ENCODE peak calls at places on chromosomes 13 and 19, in four cellular contexts. K, Q, R and Y are unnamed samples.

GRCh38 chr13:42876270-42876714 is 94.9 kb downstream of the FAM216B start:
- DNase-seq in K (no peak), Q (no peak), R (peak; percentile 82), Y (peak; percentile 49)

GRCh38 chr13:33015791-33016323 is 366 bp upstream of the KL start:
- DNase-seq in K (no peak), Q (no peak), R (no peak), Y (no peak)

GRCh38 chr13:40981361-40981760 is 37.8 kb downstream of the ELF1 start:
- DNase-seq in K (no peak), Q (peak; percentile 86), R (no peak), Y (no peak)

GRCh38 chr19:45973564-45974338 is at the start of gene NOVA2:
- DNase-seq in K (peak; percentile 99), Q (peak; percentile 18), R (peak; percentile 19), Y (no peak)

GRCh38 chr13:73421310-73421912 is 362.6 kb downstream of the KLF5 start:
- DNase-seq in K (no peak), Q (no peak), R (no peak), Y (no peak)

GRCh38 chr19:4575978-4576933 is 16.8 kb upstream of the SEMA6B start:
- DNase-seq in K (peak; percentile 74), Q (no peak), R (no peak), Y (peak; percentile 76)

GRCh38 chr13:112057736-112058518 is 9.0 kb upstream of the SOX1 start:
- DNase-seq in K (peak; percentile 42), Q (no peak), R (no peak), Y (no peak)

GRCh38 chr13:73717632-73718031 is 416.6 kb downstream of the KLF12 start:
- DNase-seq in K (no peak), Q (no peak), R (no peak), Y (no peak)

GRCh38 chr13:77810430-77810829 is 108.2 kb downstream of the EDNRB start:
- DNase-seq in K (no peak), Q (peak; percentile 17), R (no peak), Y (peak; percentile 6)

DNA sequence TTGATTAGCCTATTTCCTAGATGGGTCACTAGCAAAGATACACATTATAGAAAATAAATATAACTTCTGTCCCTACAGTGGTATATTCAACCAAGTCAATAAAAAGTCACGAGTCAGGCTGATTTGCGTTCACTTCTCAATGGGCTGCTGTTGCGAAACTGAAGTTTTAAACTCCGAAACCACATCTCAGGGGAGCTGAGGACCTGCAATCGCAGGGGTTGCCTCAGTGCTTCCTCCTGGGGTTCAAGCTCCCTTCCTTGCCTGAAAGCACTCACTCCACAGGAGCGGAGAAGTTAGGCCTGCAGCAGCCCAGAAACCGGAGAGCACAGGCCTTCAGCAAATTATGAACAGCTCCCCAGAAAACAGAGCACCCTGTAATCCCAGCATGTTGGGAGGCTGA is 39.6 kb downstream of the RAB20 start:
- DNase-seq in K (no peak), Q (peak; percentile 74), R (no peak), Y (no peak)
- TF ChIP-seq POLR2AphosphoS5 in K (no peak), Q (peak; percentile 64), R (no peak), Y (no peak)

GRCh38 chr19:43983544-43983911 is 460 bp upstream of the ZNF155 start:
- DNase-seq in K (no peak), Q (no peak), R (no peak), Y (no peak)

GRCh38 chr19:43983912-43984686 is at the start of gene ZNF155:
- DNase-seq in K (peak; percentile 63), Q (peak; percentile 93), R (peak; percentile 81), Y (no peak)

GRCh38 chr19:43984687-43985000 is 656 bp downstream of the ZNF155 start:
- DNase-seq in K (no peak), Q (no peak), R (no peak), Y (no peak)
- TF ChIP-seq SPI1 in K (no peak), Q (no peak), R (no peak), Y (no peak)

DNA sequence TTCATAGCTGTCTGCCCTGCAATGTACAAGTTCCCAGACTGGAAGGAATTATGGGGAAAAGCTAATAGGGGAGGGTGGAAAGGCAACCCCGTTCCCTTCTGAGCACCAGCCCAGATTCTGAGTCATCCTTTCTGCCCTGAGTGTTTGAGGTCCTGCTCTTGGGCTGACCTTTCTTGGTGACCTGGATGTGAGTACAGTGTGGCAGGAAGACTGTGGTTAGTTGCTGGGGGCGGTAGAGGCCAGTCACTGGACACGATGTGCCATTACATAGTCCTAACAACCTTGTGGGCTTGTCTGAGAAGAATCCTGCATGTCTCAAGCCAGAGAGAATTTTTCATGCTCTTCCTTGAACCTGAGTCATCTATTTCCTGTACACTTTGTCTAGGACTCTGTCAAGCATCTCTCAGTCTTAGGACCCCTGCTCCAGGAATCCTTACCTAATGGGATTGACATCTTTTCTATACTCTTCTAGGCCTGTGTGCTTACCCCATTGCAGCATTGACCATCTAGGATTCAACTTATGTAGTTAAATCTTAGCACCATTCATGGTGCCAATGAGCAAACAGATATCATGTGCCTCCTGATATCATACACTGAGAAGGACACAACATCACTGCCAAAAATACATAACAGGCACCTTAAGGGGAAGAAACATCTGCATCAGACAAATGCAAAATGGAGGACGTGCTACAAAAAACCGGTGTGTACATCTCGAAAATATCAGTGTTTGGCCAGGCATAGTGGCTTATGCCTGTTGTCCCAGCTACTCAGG is 8.1 kb upstream of the ANGPTL4 start:
- DNase-seq in K (peak; percentile 37), Q (peak; percentile 49), R (no peak), Y (no peak)
- TF ChIP-seq POLR2AphosphoS5 in K (no peak), Q (no peak), R (no peak), Y (no peak)

GRCh38 chr19:49149652-49150105 is 5.5 kb downstream of the HRC start:
- DNase-seq in K (peak; percentile 33), Q (peak; percentile 45), R (no peak), Y (no peak)
- TF ChIP-seq SPI1 in K (no peak), Q (no peak), R (no peak), Y (no peak)

GRCh38 chr19:58350871-58351557 is 2.3 kb downstream of the A1BG start:
- DNase-seq in K (no peak), Q (no peak), R (no peak), Y (no peak)

GRCh38 chr19:58349590-58349989 is 3.7 kb downstream of the A1BG start:
- DNase-seq in K (no peak), Q (no peak), R (no peak), Y (no peak)

GRCh38 chr19:58345558-58345957 is 7.7 kb downstream of the A1BG start:
- DNase-seq in K (no peak), Q (no peak), R (no peak), Y (no peak)

GRCh38 chr19:58350001-58350801 is 3.1 kb downstream of the A1BG start:
- DNase-seq in K (no peak), Q (no peak), R (no peak), Y (no peak)

GRCh38 chr19:58346961-58347929 is 6.0 kb downstream of the A1BG start:
- DNase-seq in K (peak; percentile 98), Q (peak; percentile 72), R (no peak), Y (peak; percentile 66)
- TF ChIP-seq POLR2AphosphoS5 in K (no peak), Q (no peak), R (peak; percentile 54), Y (no peak)

GRCh38 chr13:27504126-27504525 is 53.8 kb upstream of the MTIF3 start:
- DNase-seq in K (no peak), Q (no peak), R (no peak), Y (no peak)
- TF ChIP-seq SPI1 in K (no peak), Q (no peak), R (no peak), Y (no peak)

DNA sequence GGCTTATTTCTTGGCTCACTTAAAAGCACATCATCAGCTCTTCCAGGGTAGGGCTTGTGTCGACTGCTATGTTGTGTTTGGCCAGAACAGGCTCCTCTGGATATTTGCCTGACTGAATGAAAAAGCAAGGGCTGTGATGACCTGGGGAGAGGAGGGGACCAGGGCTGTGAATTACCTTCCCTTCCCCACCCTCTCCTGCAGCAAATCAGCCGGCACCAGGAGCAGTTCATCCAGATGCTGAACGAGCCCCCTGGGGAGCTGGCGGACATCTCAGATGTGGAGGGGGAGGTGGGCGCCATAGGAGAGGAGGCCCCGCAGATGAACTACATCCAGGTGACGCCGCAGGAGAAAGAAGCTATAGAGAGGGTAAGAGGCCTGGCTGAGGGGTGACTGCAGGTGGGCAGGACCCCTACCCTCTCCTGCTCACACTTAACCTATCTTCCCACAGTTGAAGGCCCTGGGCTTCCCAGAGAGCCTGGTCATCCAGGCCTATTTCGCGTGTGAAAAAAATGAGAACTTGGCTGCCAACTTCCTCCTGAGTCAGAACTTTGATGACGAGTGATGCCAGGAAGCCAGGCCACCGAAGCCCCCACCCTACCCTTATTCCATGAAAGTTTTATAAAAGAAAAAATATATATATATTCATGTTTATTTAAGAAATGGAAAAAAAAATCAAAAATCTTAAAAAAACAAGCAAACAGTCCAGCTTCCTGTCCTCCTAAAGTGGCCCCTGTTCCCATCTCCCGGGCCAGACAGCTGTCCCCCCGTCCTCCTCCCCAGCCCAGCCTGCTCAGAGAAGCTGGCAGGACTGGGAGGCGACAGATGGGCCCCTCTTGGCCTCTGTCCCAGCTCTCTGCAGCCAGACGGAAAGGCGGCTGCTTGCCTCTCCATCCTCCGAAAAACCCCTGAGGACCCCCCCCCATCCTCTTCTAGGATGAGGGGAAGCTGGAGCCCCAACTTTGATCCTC is 4.3 kb downstream of the GADD45GIP1 start:
- DNase-seq in K (peak; percentile 6), Q (no peak), R (no peak), Y (no peak)
- TF ChIP-seq POLR2AphosphoS5 in K (no peak), Q (peak; percentile 46), R (no peak), Y (no peak)

DNA sequence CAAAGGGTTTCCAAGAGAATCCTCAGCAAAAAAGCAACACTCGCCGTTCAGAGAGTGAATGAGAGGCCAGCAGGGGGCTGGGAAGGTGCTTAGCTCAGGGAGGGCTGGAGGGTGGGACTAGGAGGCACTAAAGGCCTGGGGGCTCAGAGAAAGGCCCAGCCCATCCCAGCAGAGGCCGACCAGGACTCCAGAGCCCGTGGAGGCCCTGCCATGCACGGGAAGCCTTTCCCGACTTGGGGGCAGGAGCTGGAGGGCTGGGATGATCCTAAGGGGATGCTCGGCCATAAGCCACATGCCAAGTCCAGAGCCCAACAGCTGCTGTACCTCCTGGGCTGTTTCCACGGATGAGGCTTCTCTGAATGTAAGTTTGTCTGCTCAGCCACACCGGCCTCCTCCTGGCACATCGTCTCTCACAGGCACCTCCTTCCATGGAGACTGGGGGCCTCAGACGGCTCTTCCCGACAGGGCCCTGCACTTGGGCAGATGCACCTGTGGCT is 19.5 kb downstream of the RASA3 start:
- DNase-seq in K (no peak), Q (no peak), R (no peak), Y (no peak)
- TF ChIP-seq SPI1 in K (no peak), Q (no peak), R (no peak), Y (no peak)

DNA sequence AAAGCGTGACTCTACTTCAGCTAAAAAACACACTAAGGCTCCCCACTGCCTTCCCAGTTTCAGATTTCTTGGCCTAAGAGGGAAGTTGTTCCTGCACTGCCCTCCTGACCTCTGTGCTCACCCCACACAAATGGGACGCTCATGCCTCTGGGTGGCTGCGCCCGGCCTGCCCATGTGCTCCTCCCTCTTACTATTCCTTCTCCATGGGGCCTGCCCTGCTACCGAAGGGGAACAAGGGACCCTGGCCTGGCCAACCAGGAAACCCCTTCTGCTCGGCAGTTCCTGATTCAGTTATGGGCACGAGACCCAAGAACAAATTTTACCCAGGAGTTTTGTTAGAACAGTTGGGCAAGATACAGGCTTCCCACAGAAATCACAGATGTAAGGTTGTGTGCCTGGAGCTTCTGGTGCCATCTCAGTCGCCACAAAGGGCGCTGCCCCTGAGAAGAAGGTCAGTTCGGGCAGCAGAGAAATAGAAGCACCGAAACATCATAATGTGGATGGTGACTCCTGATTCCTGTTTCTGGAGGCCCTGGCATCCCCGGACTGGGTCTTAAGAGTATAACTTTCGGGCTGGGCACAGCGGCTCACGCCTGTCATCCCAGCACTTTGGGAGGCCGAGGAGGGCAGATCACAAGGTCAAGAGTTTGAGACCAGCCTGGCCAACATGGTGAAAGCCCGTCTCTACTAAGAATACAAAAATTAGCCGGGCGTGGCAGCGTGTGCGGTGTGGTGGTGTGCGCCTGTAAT is 5.4 kb upstream of the PLPP2 start:
- DNase-seq in K (no peak), Q (no peak), R (no peak), Y (no peak)
- TF ChIP-seq POLR2AphosphoS5 in K (no peak), Q (no peak), R (no peak), Y (no peak)